ENCODE peak calls at places on chromosomes 16 and 17, in five cellular contexts. K is MM.1S, A is neural progenitor cell, L is IMR-90, Q is K562. S is an unnamed sample.

GRCh38 chr17:17890773-17891759 is 54.3 kb upstream of the SREBF1 start:
- DNase-seq in Q (peak), L (peak), A (peak), K (peak), S (peak)

GRCh38 chr17:13426991-13427390 is 174.7 kb downstream of the HS3ST3A1 start:
- DNase-seq in Q (no peak), K (no peak), A (no peak), L (no peak), S (no peak)

GRCh38 chr16:87178977-87179376 is 138.2 kb downstream of the C16orf95 start:
- DNase-seq in K (no peak), A (no peak), Q (no peak), L (peak), S (peak)

GRCh38 chr17:31511176-31511540 is 119.7 kb downstream of the RAB11FIP4 start:
- DNase-seq in Q (no peak), L (no peak), A (no peak), K (no peak), S (peak)

GRCh38 chr17:43114101-43114691 is 11.0 kb downstream of the BRCA1 start:
- DNase-seq in A (no peak), L (no peak), Q (no peak), K (no peak), S (no peak)

GRCh38 chr16:53207810-53208752 is 153.3 kb downstream of the CHD9 start:
- DNase-seq in Q (peak), A (peak), K (no peak), L (peak), S (peak)

GRCh38 chr16:66446737-66447136 is 19.6 kb downstream of the BEAN1 start:
- DNase-seq in K (no peak), L (no peak), A (no peak), Q (no peak), S (no peak)

GRCh38 chr17:4786111-4786491 is at the start of gene VMO1:
- DNase-seq in A (peak), L (no peak), Q (no peak), K (no peak), S (peak)

GRCh38 chr16:31508706-31509523 is 724 bp upstream of the RUSF1 start:
- DNase-seq in L (peak), Q (no peak), K (no peak), A (no peak), S (no peak)

GRCh38 chr17:4708436-4708835 is 2.0 kb upstream of the ARRB2 start:
- DNase-seq in K (peak), A (peak), L (no peak), Q (no peak), S (no peak)

GRCh38 chr17:63550816-63551639 is 751 bp downstream of the DCAF7 start:
- DNase-seq in A (peak), Q (peak), K (no peak), L (peak), S (peak)

GRCh38 chr17:77297693-77298666 is 157.2 kb downstream of the SEC14L1 start:
- DNase-seq in K (no peak), Q (no peak), A (no peak), L (no peak), S (peak)

GRCh38 chr17:46979023-46979870 is at the start of gene RPRML:
- DNase-seq in K (peak), L (no peak), Q (peak), A (peak), S (peak)

GRCh38 chr17:9998060-9998459 is 93.0 kb upstream of the RCVRN start:
- DNase-seq in Q (no peak), L (no peak), A (no peak), K (no peak), S (no peak)

GRCh38 chr17:36675250-36675649 is 73.9 kb downstream of the MRM1 start:
- DNase-seq in Q (no peak), K (peak), L (no peak), A (no peak), S (no peak)

GRCh38 chr16:66696669-66697630 is at the start of gene CMTM4:
- DNase-seq in A (peak), K (peak), Q (peak), L (peak), S (peak)

GRCh38 chr16:86042996-86043725 is 144.2 kb downstream of the IRF8 start:
- DNase-seq in L (no peak), A (no peak), Q (no peak), K (no peak), S (no peak)

GRCh38 chr17:74785096-74785980 is 9.2 kb upstream of the NAT9 start:
- DNase-seq in L (no peak), Q (no peak), K (peak), A (no peak), S (peak)

GRCh38 chr16:24671455-24671954 is 57.9 kb upstream of the TNRC6A start:
- DNase-seq in L (no peak), K (no peak), Q (no peak), A (no peak), S (no peak)

GRCh38 chr16:72561-73537 is at the start of gene RHBDF1:
- DNase-seq in L (peak), Q (peak), K (peak), A (peak), S (peak)

GRCh38 chr17:13476722-13477121 is 125.0 kb downstream of the HS3ST3A1 start:
- DNase-seq in L (peak), A (no peak), K (no peak), Q (no peak), S (no peak)

GRCh38 chr16:11256657-11257130 is 690 bp upstream of the SOCS1 start:
- DNase-seq in Q (peak), K (no peak), A (peak), L (peak), S (peak)

GRCh38 chr16:16007743-16008111 is 58.3 kb downstream of the ABCC1 start:
- DNase-seq in A (no peak), K (peak), L (no peak), Q (no peak), S (no peak)

GRCh38 chr16:16004314-16004749 is 54.9 kb downstream of the ABCC1 start:
- DNase-seq in K (no peak), Q (no peak), A (no peak), L (peak), S (peak)

GRCh38 chr16:16006650-16007049 is 57.2 kb downstream of the ABCC1 start:
- DNase-seq in L (no peak), K (no peak), Q (no peak), A (no peak), S (no peak)

GRCh38 chr16:16003719-16004313 is 54.4 kb downstream of the ABCC1 start:
- DNase-seq in L (no peak), A (no peak), Q (no peak), K (no peak), S (no peak)

DNA sequence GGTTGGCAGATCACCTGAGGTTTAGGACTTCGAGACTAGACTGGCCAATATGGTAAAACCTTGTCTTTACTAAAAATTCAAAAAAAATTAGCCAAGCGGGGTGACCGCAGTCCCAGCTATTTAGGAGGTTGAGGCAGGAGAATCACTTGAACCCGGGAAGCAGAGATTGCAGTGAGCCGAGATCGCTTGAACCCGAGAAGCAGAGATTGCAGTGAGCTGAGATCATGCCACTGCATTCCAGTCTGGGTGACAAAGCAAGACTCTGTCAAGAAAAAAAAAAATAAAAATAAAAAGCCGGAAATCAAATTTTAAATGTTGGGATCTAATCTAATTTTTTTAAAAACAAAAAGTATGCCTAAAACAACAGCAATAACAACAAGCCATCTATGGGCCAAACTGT is 56.3 kb downstream of the ABCC1 start:
- DNase-seq in Q (no peak), K (no peak), A (no peak), L (no peak), S (no peak)
- H3K4me2 ChIP-seq in Q (no peak), K (no peak), A (no peak), L (no peak), S (no peak)

GRCh38 chr17:38465420-38466345 is 37.4 kb downstream of the ARHGAP23 start:
- DNase-seq in A (no peak), Q (peak), K (no peak), L (peak), S (peak)

GRCh38 chr17:38463451-38463858 is 35.2 kb downstream of the ARHGAP23 start:
- DNase-seq in K (no peak), A (no peak), L (no peak), Q (peak), S (peak)

GRCh38 chr17:38464723-38465419 is 36.6 kb downstream of the ARHGAP23 start:
- DNase-seq in L (peak), A (peak), K (no peak), Q (peak), S (peak)

GRCh38 chr17:38466346-38467315 is 38.4 kb downstream of the ARHGAP23 start:
- DNase-seq in K (no peak), Q (peak), A (no peak), L (no peak), S (peak)

GRCh38 chr17:38464251-38464722 is 36.0 kb downstream of the ARHGAP23 start:
- DNase-seq in A (no peak), K (no peak), Q (no peak), L (no peak), S (peak)
- H2AFZ ChIP-seq in A (no peak), K (no peak), Q (peak), L (peak), S (no peak)

GRCh38 chr17:333626-334396 is 18.8 kb downstream of the RPH3AL start:
- DNase-seq in A (peak), L (peak), K (no peak), Q (peak), S (peak)

GRCh38 chr17:329794-330420 is 22.7 kb downstream of the RPH3AL start:
- DNase-seq in K (no peak), L (no peak), Q (no peak), A (no peak), S (peak)

GRCh38 chr17:332558-333322 is 19.9 kb downstream of the RPH3AL start:
- DNase-seq in A (no peak), Q (no peak), L (peak), K (no peak), S (peak)

GRCh38 chr17:330993-331701 is 21.5 kb downstream of the RPH3AL start:
- DNase-seq in A (no peak), Q (no peak), K (no peak), L (no peak), S (peak)

GRCh38 chr17:332023-332422 is 20.6 kb downstream of the RPH3AL start:
- DNase-seq in Q (no peak), A (no peak), K (no peak), L (no peak), S (peak)
- H3K4me2 ChIP-seq in Q (no peak), A (no peak), K (no peak), L (no peak), S (no peak)

DNA sequence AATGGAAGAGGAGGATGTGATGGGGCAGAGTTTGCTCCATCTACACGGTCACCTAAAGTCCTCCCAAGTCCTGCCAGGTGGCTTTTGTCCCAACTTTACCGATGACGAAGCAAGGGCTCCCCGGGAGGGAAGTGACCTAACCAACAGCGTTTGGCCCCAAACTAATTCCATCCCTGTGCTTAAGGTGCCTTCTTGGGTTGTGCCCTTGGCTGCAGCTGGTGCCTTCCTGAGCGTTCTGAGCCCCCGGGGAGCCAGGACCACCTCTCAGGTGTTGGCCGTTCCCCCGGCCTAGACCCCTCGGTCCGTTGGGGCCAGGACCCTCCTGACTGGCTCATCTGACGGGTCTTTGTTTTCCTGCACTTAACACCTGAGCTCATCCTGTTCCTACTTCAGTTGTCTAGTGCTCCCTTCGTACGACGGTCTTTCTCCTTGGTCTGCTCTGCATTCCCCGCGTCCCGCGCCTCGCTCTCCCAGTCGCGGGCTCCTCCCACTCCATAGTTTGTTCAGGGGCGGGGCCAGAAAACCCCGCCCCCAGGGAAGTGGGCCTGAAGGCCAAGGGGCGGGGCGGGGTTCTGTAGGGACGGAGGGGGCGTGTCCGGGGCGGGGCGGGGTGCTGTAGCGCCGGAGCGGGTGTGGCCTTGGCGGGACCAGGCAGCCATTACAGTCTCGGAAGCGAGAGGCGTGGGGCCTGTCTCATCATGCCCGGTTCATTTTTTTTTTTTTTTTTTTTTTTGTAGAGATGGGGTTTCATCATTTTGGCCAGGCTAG is 822 bp upstream of the ZSCAN10 start:
- DNase-seq in Q (peak), L (peak), A (peak), K (peak), S (peak)
- H2AFZ ChIP-seq in Q (peak), L (peak), A (peak), K (peak), S (peak)

DNA sequence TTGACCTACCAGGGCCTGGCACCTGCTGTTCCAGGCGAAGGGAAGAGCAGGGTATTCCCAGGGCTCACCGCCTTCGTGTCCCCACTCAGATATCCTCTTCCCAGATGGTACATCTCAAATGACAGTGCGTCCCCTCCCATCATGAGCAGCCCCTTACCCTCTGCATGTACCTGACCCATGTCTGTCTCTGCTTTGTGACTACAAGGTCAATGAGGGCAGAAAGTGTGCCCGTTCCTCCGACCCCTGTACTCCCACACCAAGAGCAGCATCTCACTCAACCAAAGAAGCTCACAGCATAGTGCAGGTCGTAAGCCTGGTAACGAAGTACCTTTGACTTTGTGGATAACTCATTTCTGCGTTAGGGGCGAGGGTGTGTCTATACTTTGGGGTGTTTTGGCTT is 142.6 kb downstream of the KATNIP start:
- DNase-seq in A (no peak), K (no peak), L (no peak), Q (no peak), S (no peak)
- H3K4me2 ChIP-seq in A (no peak), K (no peak), L (no peak), Q (no peak), S (no peak)